ENCODE peak calls at places on chromosomes 3 and 15, in nine cellular contexts. L, B, T, R, C, Q, U, O and E are unnamed samples.

GRCh38 chr3:52730681-52731080 is 24.8 kb downstream of the SPCS1 start:
- DNase-seq in L (no peak), B (no peak), T (no peak), R (no peak), C (no peak), Q (no peak), U (no peak), O (no peak), E (no peak)

GRCh38 chr15:63858881-63859280 is 25.1 kb upstream of the HERC1 start:
- DNase-seq in L (peak), B (no peak), T (no peak), R (no peak), C (peak), Q (no peak), U (no peak), O (no peak), E (no peak)

GRCh38 chr3:77906102-77906709 is 866.3 kb downstream of the ROBO2 start:
- DNase-seq in L (no peak), B (no peak), T (peak), R (no peak), C (peak), Q (no peak), U (no peak), O (peak), E (no peak)

GRCh38 chr3:50588759-50589433 is 19.6 kb downstream of the HEMK1 start:
- DNase-seq in L (peak), B (no peak), T (no peak), R (no peak), C (peak), Q (no peak), U (no peak), O (no peak), E (no peak)

GRCh38 chr15:40234783-40235182 is 4.1 kb upstream of the PAK6 start:
- DNase-seq in L (no peak), B (no peak), T (peak), R (no peak), C (no peak), Q (no peak), U (no peak), O (no peak), E (no peak)

GRCh38 chr15:57591237-57591821 is 375 bp upstream of the MYZAP start:
- DNase-seq in L (no peak), B (no peak), T (peak), R (no peak), C (no peak), Q (no peak), U (no peak), O (no peak), E (no peak)

GRCh38 chr15:51917493-51917892 is 54.1 kb downstream of the LEO1 start:
- DNase-seq in L (peak), B (no peak), T (peak), R (no peak), C (peak), Q (peak), U (no peak), O (no peak), E (no peak)

GRCh38 chr3:115792206-115792955 is 169.1 kb downstream of the GAP43 start:
- DNase-seq in L (peak), B (no peak), T (peak), R (no peak), C (peak), Q (no peak), U (peak), O (peak), E (no peak)

GRCh38 chr15:31206386-31207174 is 105.1 kb upstream of the TRPM1 start:
- DNase-seq in L (no peak), B (no peak), T (no peak), R (no peak), C (no peak), Q (no peak), U (no peak), O (no peak), E (no peak)

GRCh38 chr3:29693863-29694262 is 413.0 kb downstream of the RBMS3 start:
- DNase-seq in L (peak), B (peak), T (peak), R (peak), C (peak), Q (no peak), U (no peak), O (peak), E (no peak)

GRCh38 chr15:60994842-60995495 is 234.1 kb downstream of the RORA start:
- DNase-seq in L (no peak), B (no peak), T (no peak), R (no peak), C (no peak), Q (no peak), U (no peak), O (no peak), E (no peak)

GRCh38 chr15:32721594-32721993 is 3.8 kb downstream of the GREM1 start:
- DNase-seq in L (peak), B (no peak), T (no peak), R (no peak), C (peak), Q (no peak), U (no peak), O (no peak), E (no peak)

GRCh38 chr15:76993114-76993715 is 1.7 kb upstream of the PSTPIP1 start:
- DNase-seq in L (no peak), B (no peak), T (no peak), R (no peak), C (no peak), Q (no peak), U (no peak), O (no peak), E (no peak)

GRCh38 chr15:23695282-23695681 is 8.2 kb upstream of the NDN start:
- DNase-seq in L (no peak), B (no peak), T (no peak), R (no peak), C (no peak), Q (no peak), U (no peak), O (no peak), E (no peak)

GRCh38 chr3:194215392-194215791 is 79.4 kb downstream of the HES1 start:
- DNase-seq in L (no peak), B (no peak), T (no peak), R (no peak), C (no peak), Q (no peak), U (no peak), O (no peak), E (no peak)

GRCh38 chr3:152243301-152243711 is 25.4 kb upstream of the MBNL1 start:
- DNase-seq in L (no peak), B (no peak), T (no peak), R (no peak), C (no peak), Q (peak), U (no peak), O (no peak), E (no peak)

GRCh38 chr15:92882697-92883642 is 17.2 kb upstream of the CHD2 start:
- DNase-seq in L (no peak), B (peak), T (no peak), R (no peak), C (no peak), Q (no peak), U (peak), O (no peak), E (no peak)

GRCh38 chr3:49276475-49277356 is at the start of gene C3orf62:
- DNase-seq in L (peak), B (peak), T (peak), R (no peak), C (peak), Q (no peak), U (peak), O (peak), E (peak)

GRCh38 chr15:40782609-40783227 is 12.9 kb downstream of the C15orf62 start:
- DNase-seq in L (no peak), B (no peak), T (peak), R (no peak), C (peak), Q (peak), U (peak), O (peak), E (peak)

GRCh38 chr15:40217166-40217785 is 21.6 kb upstream of the PAK6 start:
- DNase-seq in L (peak), B (peak), T (peak), R (peak), C (peak), Q (peak), U (peak), O (peak), E (no peak)

GRCh38 chr3:112297714-112298113 is 3.7 kb upstream of the SLC9C1 start:
- DNase-seq in L (no peak), B (no peak), T (no peak), R (no peak), C (no peak), Q (no peak), U (no peak), O (no peak), E (no peak)

GRCh38 chr3:107488942-107489341 is 33.8 kb upstream of the BBX start:
- DNase-seq in L (peak), B (no peak), T (no peak), R (no peak), C (no peak), Q (no peak), U (no peak), O (no peak), E (no peak)

GRCh38 chr3:129015388-129016105 is 14.4 kb downstream of the EFCC1 start:
- DNase-seq in L (no peak), B (no peak), T (no peak), R (no peak), C (no peak), Q (peak), U (peak), O (no peak), E (no peak)

GRCh38 chr15:78054971-78055370 is 22.5 kb downstream of the TBC1D2B start:
- DNase-seq in L (no peak), B (no peak), T (no peak), R (no peak), C (no peak), Q (no peak), U (no peak), O (no peak), E (no peak)

GRCh38 chr15:29613951-29614382 is 208.3 kb downstream of the TJP1 start:
- DNase-seq in L (no peak), B (no peak), T (no peak), R (no peak), C (no peak), Q (no peak), U (no peak), O (no peak), E (no peak)

GRCh38 chr3:152738656-152739055 is 96.3 kb upstream of the P2RY1 start:
- DNase-seq in L (peak), B (no peak), T (no peak), R (no peak), C (peak), Q (no peak), U (no peak), O (no peak), E (no peak)

GRCh38 chr3:130508970-130509369 is 8.0 kb upstream of the COL6A6 start:
- DNase-seq in L (peak), B (no peak), T (no peak), R (no peak), C (no peak), Q (no peak), U (no peak), O (no peak), E (no peak)

GRCh38 chr3:101677436-101678286 is 729 bp upstream of the ZBTB11 start:
- DNase-seq in L (no peak), B (no peak), T (no peak), R (no peak), C (no peak), Q (no peak), U (no peak), O (no peak), E (no peak)

GRCh38 chr3:161042023-161042501 is 63.1 kb downstream of the B3GALNT1 start:
- DNase-seq in L (no peak), B (peak), T (no peak), R (no peak), C (peak), Q (no peak), U (no peak), O (peak), E (no peak)

GRCh38 chr15:56537881-56538280 is 72.9 kb upstream of the MNS1 start:
- DNase-seq in L (peak), B (no peak), T (no peak), R (no peak), C (peak), Q (no peak), U (peak), O (no peak), E (peak)

GRCh38 chr3:115074502-115074901 is 72.6 kb downstream of the ZBTB20 start:
- DNase-seq in L (no peak), B (peak), T (peak), R (no peak), C (peak), Q (no peak), U (no peak), O (no peak), E (no peak)

GRCh38 chr3:7421065-7421464 is 560.1 kb downstream of the GRM7 start:
- DNase-seq in L (no peak), B (no peak), T (peak), R (no peak), C (no peak), Q (no peak), U (no peak), O (no peak), E (no peak)

GRCh38 chr15:78075490-78076230 is 1.9 kb downstream of the TBC1D2B start:
- DNase-seq in L (peak), B (peak), T (peak), R (peak), C (peak), Q (no peak), U (no peak), O (peak), E (no peak)